ENCODE peak calls at places on chromosomes 4 and X, in four cellular contexts. L is CD8-positive, alpha-beta T cell; Z is IMR-90; M is A673. G is an unnamed sample.
A peak's percentile ranks its signal among the peaks of the same experiment; 100 is the strongest.

GRCh38 chrX:77742788-77743476 is 43.1 kb downstream of the ATRX start:
- DNase-seq in L (no peak), Z (no peak), M (no peak), G (no peak)

GRCh38 chr4:41991916-41992767 is 1.8 kb downstream of the SLC30A9 start:
- DNase-seq in L (no peak), Z (peak; percentile 23), M (no peak), G (peak; percentile 34)

GRCh38 chr4:31674313-31674947 is 954.3 kb downstream of the PCDH7 start:
- DNase-seq in L (no peak), Z (peak; percentile 8), M (peak; percentile 54), G (peak; percentile 32)

GRCh38 chr4:103478729-103479128 is 241.1 kb downstream of the TACR3 start:
- DNase-seq in L (no peak), Z (no peak), M (no peak), G (no peak)

GRCh38 chrX:48472851-48473717 is 2.9 kb upstream of the FTSJ1 start:
- DNase-seq in L (no peak), Z (no peak), M (peak; percentile 44), G (peak; percentile 48)

GRCh38 chrX:105471597-105471996 is 251.1 kb upstream of the TEX13A start:
- DNase-seq in L (no peak), Z (no peak), M (no peak), G (no peak)

GRCh38 chrX:151801980-151802379 is 67.4 kb downstream of the CNGA2 start:
- DNase-seq in L (no peak), Z (no peak), M (no peak), G (no peak)

GRCh38 chrX:36753602-36754001 is 254.6 kb upstream of the FAM47C start:
- DNase-seq in L (no peak), Z (no peak), M (no peak), G (no peak)

GRCh38 chrX:12843061-12843667 is 23.7 kb upstream of the TLR7 start:
- DNase-seq in L (no peak), Z (no peak), M (no peak), G (no peak)

GRCh38 chr4:156512622-156513021 is 459.0 kb downstream of the PDGFC start:
- DNase-seq in L (no peak), Z (peak; percentile 42), M (peak; percentile 81), G (no peak)

GRCh38 chr4:34619531-34620109 is 1624.7 kb downstream of the ARAP2 start:
- DNase-seq in L (no peak), Z (no peak), M (no peak), G (peak; percentile 31)

GRCh38 chrX:27254663-27255062 is 208.5 kb downstream of the PPP4R3C start:
- DNase-seq in L (no peak), Z (no peak), M (no peak), G (no peak)

GRCh38 chrX:83419030-83419792 is 88.9 kb upstream of the POU3F4 start:
- DNase-seq in L (no peak), Z (no peak), M (no peak), G (no peak)

GRCh38 chrX:109600114-109600710 is 24.8 kb downstream of the KCNE5 start:
- DNase-seq in L (no peak), Z (no peak), M (no peak), G (peak; percentile 29)

GRCh38 chr4:143389543-143390195 is 53.0 kb downstream of the GAB1 start:
- DNase-seq in L (no peak), Z (peak; percentile 73), M (no peak), G (no peak)

GRCh38 chr4:143391261-143391660 is 54.6 kb downstream of the GAB1 start:
- DNase-seq in L (no peak), Z (no peak), M (peak; percentile 46), G (no peak)

GRCh38 chr4:143390764-143391163 is 54.1 kb downstream of the GAB1 start:
- DNase-seq in L (no peak), Z (no peak), M (no peak), G (no peak)

GRCh38 chr4:143393195-143393594 is 56.5 kb downstream of the GAB1 start:
- DNase-seq in L (no peak), Z (no peak), M (no peak), G (no peak)

DNA sequence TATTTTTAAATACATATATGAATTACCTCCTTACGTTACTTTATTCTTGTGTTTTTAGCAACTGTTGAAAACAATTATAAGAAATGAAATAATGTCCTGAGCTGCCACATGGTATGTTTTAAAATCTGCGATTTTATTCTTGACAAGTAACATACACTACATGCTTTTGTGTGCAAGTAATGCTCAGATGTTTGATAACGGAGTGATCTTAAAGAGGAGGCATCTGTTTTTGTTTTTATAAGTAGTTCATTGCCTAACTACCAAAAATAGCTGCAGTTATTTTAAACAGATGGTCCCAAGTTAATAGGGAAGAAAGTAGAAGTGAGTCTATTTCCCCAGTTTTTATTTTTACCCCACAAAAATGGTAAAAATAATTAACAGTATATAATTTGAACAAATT is 55.2 kb downstream of the GAB1 start:
- DNase-seq in L (no peak), Z (peak; percentile 89), M (no peak), G (no peak)
- H3K4me3 ChIP-seq in L (no peak overlapping the region), Z (no peak overlapping the region), M (no peak overlapping the region), G (no peak overlapping the region)

GRCh38 chr4:17489721-17490120 is 22.2 kb downstream of the QDPR start:
- DNase-seq in L (no peak), Z (no peak), M (no peak), G (no peak)
- H3K36me3 ChIP-seq in L (peaks cover 30% of the 10 kb centered on the region), Z (peaks cover 22% of the 10 kb centered on the region), M (peaks cover 6% of the 10 kb centered on the region), G (peaks cover 29% of the 10 kb centered on the region)

GRCh38 chr4:153499005-153499404 is 32.8 kb downstream of the TMEM131L start:
- DNase-seq in L (no peak), Z (no peak), M (no peak), G (no peak)

GRCh38 chr4:153506972-153507678 is 41.0 kb downstream of the TMEM131L start:
- DNase-seq in L (no peak), Z (no peak), M (no peak), G (no peak)

GRCh38 chr4:153501578-153501977 is 35.4 kb downstream of the TMEM131L start:
- DNase-seq in L (no peak), Z (no peak), M (no peak), G (no peak)

GRCh38 chr4:153497988-153498967 is 32.1 kb downstream of the TMEM131L start:
- DNase-seq in L (no peak), Z (peak; percentile 86), M (no peak), G (peak; percentile 88)

DNA sequence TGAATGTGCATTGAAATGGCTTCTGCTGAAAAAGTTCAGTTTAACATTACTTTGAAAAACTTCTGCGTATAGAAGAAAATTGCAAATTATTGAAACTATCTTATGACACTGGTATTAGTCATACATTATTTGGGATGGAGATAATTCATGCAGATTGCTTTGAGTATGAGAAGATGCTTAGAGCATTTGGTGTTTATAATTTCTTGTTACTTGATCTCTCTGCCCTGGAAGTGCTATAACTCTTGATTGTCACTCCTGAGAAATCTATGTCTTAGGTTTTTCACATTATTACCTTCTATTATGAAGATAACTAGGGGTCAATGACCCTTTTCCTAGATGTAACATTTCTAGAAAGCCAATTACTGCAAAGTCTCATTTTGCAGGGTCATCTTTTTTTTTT is 36.4 kb downstream of the TMEM131L start:
- DNase-seq in L (no peak), Z (peak; percentile 80), M (no peak), G (no peak)
- H3K4me3 ChIP-seq in L (no peak overlapping the region), Z (no peak overlapping the region), M (no peak overlapping the region), G (no peak overlapping the region)

DNA sequence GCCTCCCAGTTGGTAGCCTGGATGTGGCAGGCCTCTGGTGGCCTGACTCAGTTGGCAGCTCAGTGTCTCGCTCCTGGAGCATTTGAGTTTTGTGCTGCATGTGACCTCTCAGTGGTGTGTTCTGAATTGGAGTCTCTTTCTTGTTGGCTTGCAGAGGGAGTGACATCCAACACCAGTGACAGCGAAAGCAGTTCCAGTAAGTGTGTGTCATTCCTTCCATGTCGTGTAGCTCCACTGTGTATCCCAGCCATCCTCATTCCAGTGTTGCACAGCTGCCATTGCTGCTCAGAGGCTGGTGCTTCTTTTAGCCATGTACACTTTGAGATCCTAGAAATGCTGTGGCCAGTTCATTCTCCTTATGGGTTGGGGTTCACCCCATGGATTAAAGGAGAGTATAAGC is 52.4 kb downstream of the DLG3 start:
- DNase-seq in L (no peak), Z (no peak), M (no peak), G (no peak)
- H3K36me3 ChIP-seq in L (peaks cover 2% of the 10 kb centered on the region), Z (peaks cover 28% of the 10 kb centered on the region), M (peaks cover 18% of the 10 kb centered on the region), G (peaks cover 78% of the 10 kb centered on the region)

GRCh38 chr4:2283199-2283711 is 21.3 kb upstream of the MXD4 start:
- DNase-seq in L (no peak), Z (no peak), M (no peak), G (no peak)

GRCh38 chr4:2284934-2285664 is 23.2 kb upstream of the MXD4 start:
- DNase-seq in L (no peak), Z (peak; percentile 79), M (no peak), G (no peak)

GRCh38 chr4:2280531-2281300 is 18.8 kb upstream of the MXD4 start:
- DNase-seq in L (no peak), Z (no peak), M (peak; percentile 20), G (no peak)

GRCh38 chr4:2284161-2284933 is 22.4 kb upstream of the MXD4 start:
- DNase-seq in L (no peak), Z (no peak), M (no peak), G (no peak)

GRCh38 chr4:2281575-2282343 is 19.9 kb upstream of the MXD4 start:
- DNase-seq in L (peak; percentile 85), Z (no peak), M (no peak), G (no peak)
- H3K4me3 ChIP-seq in L (peak overlapping the region; percentile 30), Z (no peak overlapping the region), M (no peak overlapping the region), G (no peak overlapping the region)

DNA sequence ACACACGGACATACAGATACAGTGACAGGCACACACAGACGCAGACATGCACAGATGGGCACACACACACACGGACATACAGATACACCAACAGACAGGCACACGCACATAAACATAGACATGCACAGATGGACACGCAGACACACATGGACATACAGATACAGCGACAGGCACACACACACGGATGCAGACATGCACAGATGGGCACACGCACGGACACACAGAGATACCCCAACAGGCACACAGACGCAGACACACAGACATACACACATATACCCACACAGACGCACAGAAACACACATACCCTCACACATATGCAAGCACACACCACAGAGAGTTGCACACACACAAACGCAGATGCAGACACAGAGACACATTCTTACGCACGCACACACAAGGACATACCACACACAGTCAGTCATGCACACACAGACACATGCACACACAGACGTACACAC is 24.4 kb upstream of the SLC25A6 start:
- DNase-seq in L (no peak), Z (no peak), M (no peak), G (no peak)
- H3K36me3 ChIP-seq in L (peaks cover 5% of the 10 kb centered on the region), Z (peaks cover 61% of the 10 kb centered on the region), M (peaks cover 41% of the 10 kb centered on the region), G (peaks cover 51% of the 10 kb centered on the region)

GRCh38 chr4:72314869-72315268 is 254.2 kb downstream of the ADAMTS3 start:
- DNase-seq in L (no peak), Z (peak; percentile 76), M (peak; percentile 35), G (peak; percentile 50)

GRCh38 chr4:72305620-72306019 is 263.4 kb downstream of the ADAMTS3 start:
- DNase-seq in L (no peak), Z (no peak), M (no peak), G (no peak)

GRCh38 chr4:72313121-72313520 is 255.9 kb downstream of the ADAMTS3 start:
- DNase-seq in L (no peak), Z (no peak), M (no peak), G (no peak)

GRCh38 chr4:72312032-72312650 is 256.9 kb downstream of the ADAMTS3 start:
- DNase-seq in L (no peak), Z (peak; percentile 89), M (peak; percentile 45), G (no peak)

DNA sequence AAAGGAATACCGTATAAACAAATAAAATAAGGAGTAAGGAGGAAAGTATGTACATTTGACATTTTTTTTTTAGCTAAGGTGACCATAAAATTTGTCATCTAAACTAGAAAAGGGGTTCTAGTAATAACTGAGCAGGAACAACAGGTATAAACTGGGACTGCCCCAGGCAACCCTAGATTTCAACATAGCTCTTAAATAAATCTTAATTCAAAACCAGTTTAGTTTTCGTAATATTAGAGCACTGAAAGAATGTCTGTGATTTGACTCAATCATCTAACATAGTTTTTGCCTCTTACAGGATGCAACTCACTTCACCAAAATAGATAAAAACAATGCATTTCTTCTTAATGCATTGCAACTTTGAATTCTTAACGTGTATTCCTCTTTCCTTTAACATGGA is 257.7 kb downstream of the ADAMTS3 start:
- DNase-seq in L (no peak), Z (no peak), M (no peak), G (no peak)
- H3K4me3 ChIP-seq in L (no peak overlapping the region), Z (no peak overlapping the region), M (no peak overlapping the region), G (no peak overlapping the region)

G was measured in HAP-1.